ENCODE peak calls at places on chromosomes 5 and 9, in nine cellular contexts. D is K562, Z is transverse colon, L is SK-N-SH, S is GM23338, A is stomach, H is esophagus muscularis mucosa, O is endothelial cell of umbilical vein, U is HL-60. X is an unnamed sample.

GRCh38 chr5:19927919-19928318 is 60.1 kb downstream of the CDH18 start:
- DNase-seq in D (no peak), Z (no peak), L (peak), S (peak), A (no peak), H (no peak), O (no peak), U (no peak), X (no peak)

GRCh38 chr5:134769206-134769605 is 10.6 kb downstream of the DDX46 start:
- DNase-seq in D (no peak), Z (no peak), L (no peak), S (no peak), A (no peak), H (no peak), O (no peak), U (no peak), X (no peak)

GRCh38 chr9:107750741-107751521 is 261.4 kb upstream of the KLF4 start:
- DNase-seq in D (no peak), Z (peak), L (no peak), S (no peak), A (peak), H (peak), O (peak), U (peak), X (peak)

GRCh38 chr5:179975713-179976030 is 68.0 kb upstream of the TBC1D9B start:
- DNase-seq in D (no peak), Z (no peak), L (no peak), S (no peak), A (no peak), H (no peak), O (no peak), U (no peak), X (no peak)

GRCh38 chr5:1385395-1386273 is 40.7 kb upstream of the CLPTM1L start:
- DNase-seq in D (peak), Z (peak), L (peak), S (peak), A (peak), H (peak), O (peak), U (peak), X (peak)

GRCh38 chr5:175718401-175719108 is 60.7 kb downstream of the HRH2 start:
- DNase-seq in D (peak), Z (peak), L (no peak), S (peak), A (peak), H (no peak), O (no peak), U (no peak), X (peak)

GRCh38 chr5:26143259-26143658 is 895.1 kb downstream of the CDH9 start:
- DNase-seq in D (no peak), Z (no peak), L (no peak), S (no peak), A (no peak), H (no peak), O (no peak), U (no peak), X (no peak)

GRCh38 chr9:91680129-91680528 is 256.5 kb upstream of the NFIL3 start:
- DNase-seq in D (no peak), Z (no peak), L (no peak), S (no peak), A (no peak), H (peak), O (no peak), U (no peak), X (no peak)

GRCh38 chr9:128863647-128864046 is 18.1 kb downstream of the KYAT1 start:
- DNase-seq in D (peak), Z (peak), L (peak), S (peak), A (peak), H (no peak), O (peak), U (peak), X (no peak)

GRCh38 chr5:33153891-33154290 is 286.9 kb upstream of the TARS1 start:
- DNase-seq in D (no peak), Z (no peak), L (no peak), S (no peak), A (no peak), H (no peak), O (no peak), U (no peak), X (no peak)

GRCh38 chr9:131407717-131408195 is 13.9 kb downstream of the PRRC2B start:
- DNase-seq in D (peak), Z (peak), L (no peak), S (peak), A (no peak), H (no peak), O (peak), U (no peak), X (peak)

GRCh38 chr5:163496286-163496685 is 9.1 kb upstream of the MAT2B start:
- DNase-seq in D (no peak), Z (no peak), L (no peak), S (no peak), A (no peak), H (no peak), O (no peak), U (no peak), X (no peak)

GRCh38 chr5:164277720-164278119 is 772.3 kb downstream of the MAT2B start:
- DNase-seq in D (no peak), Z (no peak), L (no peak), S (no peak), A (no peak), H (no peak), O (no peak), U (no peak), X (no peak)

GRCh38 chr9:120909904-120910303 is 16.7 kb downstream of the TRAF1 start:
- DNase-seq in D (no peak), Z (no peak), L (no peak), S (no peak), A (no peak), H (no peak), O (peak), U (no peak), X (no peak)

GRCh38 chr5:116530276-116530675 is 44.3 kb downstream of the SEMA6A start:
- DNase-seq in D (no peak), Z (no peak), L (no peak), S (no peak), A (no peak), H (no peak), O (no peak), U (no peak), X (no peak)

GRCh38 chr9:93304574-93305496 is 120.9 kb downstream of the WNK2 start:
- DNase-seq in D (peak), Z (peak), L (peak), S (peak), A (peak), H (no peak), O (peak), U (no peak), X (peak)

GRCh38 chr9:98993570-98993945 is 49.9 kb downstream of the COL15A1 start:
- DNase-seq in D (no peak), Z (peak), L (no peak), S (no peak), A (no peak), H (no peak), O (no peak), U (no peak), X (no peak)

GRCh38 chr5:109823597-109823996 is 133.9 kb downstream of the MAN2A1 start:
- DNase-seq in D (no peak), Z (no peak), L (no peak), S (no peak), A (no peak), H (no peak), O (no peak), U (no peak), X (no peak)

GRCh38 chr9:113514748-113515147 is 51.2 kb downstream of the RGS3 start:
- DNase-seq in D (no peak), Z (no peak), L (no peak), S (no peak), A (no peak), H (no peak), O (no peak), U (no peak), X (no peak)

GRCh38 chr9:91727316-91727861 is 222.6 kb downstream of the ROR2 start:
- DNase-seq in D (peak), Z (no peak), L (peak), S (peak), A (no peak), H (no peak), O (peak), U (no peak), X (no peak)

GRCh38 chr9:70053864-70054263 is 10.2 kb downstream of the MAMDC2 start:
- DNase-seq in D (no peak), Z (no peak), L (no peak), S (no peak), A (no peak), H (peak), O (peak), U (no peak), X (peak)

GRCh38 chr9:38299856-38300255 is 92.6 kb upstream of the ALDH1B1 start:
- DNase-seq in D (no peak), Z (no peak), L (no peak), S (no peak), A (no peak), H (no peak), O (no peak), U (no peak), X (no peak)

GRCh38 chr5:99348597-99348996 is 419.8 kb upstream of the CHD1 start:
- DNase-seq in D (no peak), Z (no peak), L (no peak), S (no peak), A (no peak), H (no peak), O (no peak), U (no peak), X (no peak)

GRCh38 chr9:109652971-109653370 is 127.0 kb upstream of the PALM2AKAP2 start:
- DNase-seq in D (no peak), Z (no peak), L (peak), S (peak), A (no peak), H (no peak), O (no peak), U (no peak), X (no peak)

GRCh38 chr9:105244996-105245719 is 707 bp downstream of the SLC44A1 start:
- DNase-seq in D (no peak), Z (peak), L (peak), S (peak), A (peak), H (no peak), O (peak), U (peak), X (peak)

GRCh38 chr9:36056896-36057295 is 20.2 kb downstream of the RECK start:
- DNase-seq in D (no peak), Z (no peak), L (no peak), S (no peak), A (no peak), H (no peak), O (peak), U (no peak), X (no peak)

GRCh38 chr5:64977779-64978178 is 209.0 kb downstream of the CWC27 start:
- DNase-seq in D (peak), Z (no peak), L (no peak), S (no peak), A (no peak), H (no peak), O (no peak), U (peak), X (no peak)

GRCh38 chr9:22118810-22119479 is 109.8 kb upstream of the CDKN2B start:
- DNase-seq in D (no peak), Z (no peak), L (no peak), S (no peak), A (no peak), H (no peak), O (no peak), U (no peak), X (no peak)

GRCh38 chr9:133389562-133389961 is 13.4 kb downstream of the STKLD1 start:
- DNase-seq in D (no peak), Z (no peak), L (no peak), S (no peak), A (no peak), H (no peak), O (no peak), U (no peak), X (no peak)

GRCh38 chr5:89816038-89816437 is 593.5 kb downstream of the CETN3 start:
- DNase-seq in D (no peak), Z (no peak), L (no peak), S (no peak), A (no peak), H (no peak), O (no peak), U (no peak), X (no peak)

GRCh38 chr5:52657231-52657645 is 130.5 kb upstream of the ITGA1 start:
- DNase-seq in D (peak), Z (no peak), L (peak), S (peak), A (no peak), H (no peak), O (peak), U (no peak), X (no peak)

GRCh38 chr5:142215915-142216681 is 107.5 kb downstream of the NDFIP1 start:
- DNase-seq in D (no peak), Z (peak), L (no peak), S (no peak), A (no peak), H (no peak), O (peak), U (no peak), X (peak)

GRCh38 chr5:87121315-87122170 is 146.1 kb upstream of the RASA1 start:
- DNase-seq in D (no peak), Z (peak), L (no peak), S (no peak), A (no peak), H (no peak), O (peak), U (peak), X (no peak)

GRCh38 chr9:90290716-90291485 is 351.7 kb downstream of the DIRAS2 start:
- DNase-seq in D (no peak), Z (no peak), L (no peak), S (no peak), A (no peak), H (no peak), O (no peak), U (no peak), X (no peak)

GRCh38 chr5:16461782-16462181 is 3.8 kb downstream of the ZNF622 start:
- DNase-seq in D (no peak), Z (no peak), L (no peak), S (no peak), A (no peak), H (no peak), O (no peak), U (no peak), X (no peak)

GRCh38 chr5:9922719-9923118 is 292.6 kb upstream of the TAS2R1 start:
- DNase-seq in D (peak), Z (no peak), L (no peak), S (no peak), A (no peak), H (no peak), O (no peak), U (no peak), X (no peak)

GRCh38 chr5:156498226-156498965 is 171.4 kb downstream of the SGCD start:
- DNase-seq in D (no peak), Z (no peak), L (no peak), S (no peak), A (no peak), H (no peak), O (no peak), U (no peak), X (no peak)

GRCh38 chr5:63245271-63245670 is 666.7 kb downstream of the LRRC70 start:
- DNase-seq in D (no peak), Z (no peak), L (no peak), S (no peak), A (no peak), H (no peak), O (no peak), U (no peak), X (no peak)

GRCh38 chr5:167489202-167489601 is 802.2 kb upstream of the WWC1 start:
- DNase-seq in D (no peak), Z (no peak), L (no peak), S (no peak), A (no peak), H (no peak), O (no peak), U (no peak), X (no peak)

GRCh38 chr9:13020141-13020540 is 245.3 kb downstream of the LURAP1L start:
- DNase-seq in D (no peak), Z (no peak), L (no peak), S (no peak), A (no peak), H (no peak), O (peak), U (no peak), X (no peak)

DNA sequence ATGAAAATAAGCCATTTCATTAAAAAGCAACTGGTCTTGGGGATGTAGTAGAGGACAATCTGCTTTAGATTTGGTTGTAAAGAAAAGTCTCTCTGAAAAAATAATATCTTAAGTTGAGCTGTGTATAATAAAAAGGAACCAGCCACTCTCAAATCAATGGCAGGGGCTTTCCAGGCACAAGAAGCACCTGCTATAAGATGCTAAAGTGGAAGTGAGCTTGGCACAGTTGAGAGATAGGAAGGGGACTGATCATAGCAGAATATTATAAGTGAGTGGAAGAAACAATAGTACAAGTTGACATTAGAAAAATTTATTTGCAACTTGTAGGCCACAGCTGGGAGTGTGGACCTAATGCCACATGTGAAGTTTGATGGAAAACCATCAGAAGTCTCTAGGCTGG is 28.1 kb upstream of the SPINK5 start:
- DNase-seq in D (no peak), Z (no peak), L (no peak), S (no peak), A (no peak), H (no peak), O (no peak), U (no peak), X (no peak)
- H3K4me3 ChIP-seq in D (no peak), Z (no peak), L (no peak), S (no peak), A (no peak), H (no peak), O (no peak), U (no peak), X (no peak)

GRCh38 chr5:94197970-94198369 is 420.4 kb downstream of the KIAA0825 start:
- DNase-seq in D (no peak), Z (no peak), L (no peak), S (no peak), A (no peak), H (no peak), O (no peak), U (no peak), X (no peak)
- TF ChIP-seq POLR2AphosphoS5 in D (no peak), Z (no peak), L (no peak), S (no peak), A (no peak), H (no peak), O (no peak), U (no peak), X (no peak)

DNA sequence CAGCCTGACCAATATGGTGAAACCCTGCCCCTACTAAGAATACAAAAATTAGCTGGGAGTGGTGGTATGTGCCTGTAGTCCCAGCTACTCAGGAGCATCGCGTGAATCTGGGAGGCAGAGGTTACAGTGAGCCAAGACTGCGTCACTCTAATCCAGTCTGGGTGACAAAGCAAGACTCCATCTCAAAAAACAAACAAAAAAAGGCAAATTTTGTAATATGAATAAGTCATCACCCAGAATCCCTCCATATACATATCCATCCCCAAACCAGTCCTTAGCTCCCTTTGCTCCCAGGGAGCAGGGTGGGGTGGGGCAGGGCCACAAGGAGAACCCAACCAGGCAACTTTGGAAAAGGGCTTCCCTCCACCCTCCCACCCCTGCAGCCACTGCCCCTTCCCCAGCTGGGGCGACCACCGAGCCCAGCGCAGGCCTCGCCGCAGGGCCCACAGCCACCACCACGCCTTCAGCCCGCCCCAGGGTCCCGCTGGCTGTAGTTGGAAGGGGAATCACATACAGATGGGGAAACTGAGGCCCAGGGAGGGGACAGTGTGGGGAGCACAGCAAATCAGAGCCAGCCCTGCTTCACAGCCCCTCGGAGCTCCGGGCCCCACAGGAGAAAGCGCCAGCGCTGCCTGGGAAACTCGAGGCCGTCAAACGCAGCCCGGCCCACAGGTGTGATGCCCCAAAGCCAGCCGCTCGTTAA is 7.8 kb downstream of the NOTCH1 start:
- DNase-seq in D (no peak), Z (no peak), L (no peak), S (no peak), A (no peak), H (no peak), O (no peak), U (no peak), X (no peak)
- H3K4me3 ChIP-seq in D (no peak), Z (no peak), L (no peak), S (no peak), A (peak), H (no peak), O (peak), U (no peak), X (no peak)

DNA sequence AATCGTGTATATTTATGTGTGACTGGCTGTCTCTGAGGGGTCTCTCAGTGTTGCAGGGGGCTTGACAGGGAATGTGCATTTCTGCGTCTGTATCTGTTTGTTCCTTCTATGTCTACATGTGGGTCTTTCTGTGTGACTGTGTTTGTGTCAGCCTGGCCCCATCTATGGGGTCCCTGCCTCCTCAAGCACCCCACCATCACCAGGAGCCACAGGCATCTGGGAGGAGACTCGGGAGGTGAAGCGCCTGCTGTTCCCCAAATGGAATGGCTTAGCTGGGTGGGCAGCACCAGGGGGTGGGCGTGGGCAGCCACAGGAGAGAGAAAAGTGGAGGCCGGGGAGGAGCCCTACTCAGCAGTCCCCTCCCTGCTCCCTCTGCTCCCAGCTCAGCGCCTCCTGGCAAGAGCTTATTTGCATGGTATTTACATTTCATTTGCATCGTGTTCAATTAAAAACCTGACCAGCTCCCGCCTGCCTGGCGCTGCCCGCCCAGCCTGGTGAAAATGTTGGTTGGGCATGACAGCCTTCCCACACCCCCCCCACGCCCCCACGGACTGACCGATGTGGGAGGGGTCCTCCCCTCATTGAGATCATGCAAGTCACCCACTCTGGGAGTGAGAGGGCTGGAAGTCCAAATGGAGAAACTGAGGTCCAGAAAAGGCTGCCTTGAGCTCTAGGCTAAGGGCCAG is 50.5 kb downstream of the CXXC5 start:
- DNase-seq in D (peak), Z (peak), L (peak), S (peak), A (peak), H (no peak), O (peak), U (no peak), X (peak)
- TF ChIP-seq POLR2AphosphoS5 in D (no peak), Z (no peak), L (no peak), S (no peak), A (peak), H (peak), O (no peak), U (no peak), X (peak)

GRCh38 chr5:111231053-111231586 is 6.9 kb downstream of the CAMK4 start:
- DNase-seq in D (no peak), Z (no peak), L (no peak), S (no peak), A (no peak), H (no peak), O (no peak), U (no peak), X (no peak)
- H3K4me3 ChIP-seq in D (no peak), Z (no peak), L (no peak), S (no peak), A (no peak), H (no peak), O (no peak), U (no peak), X (no peak)

DNA sequence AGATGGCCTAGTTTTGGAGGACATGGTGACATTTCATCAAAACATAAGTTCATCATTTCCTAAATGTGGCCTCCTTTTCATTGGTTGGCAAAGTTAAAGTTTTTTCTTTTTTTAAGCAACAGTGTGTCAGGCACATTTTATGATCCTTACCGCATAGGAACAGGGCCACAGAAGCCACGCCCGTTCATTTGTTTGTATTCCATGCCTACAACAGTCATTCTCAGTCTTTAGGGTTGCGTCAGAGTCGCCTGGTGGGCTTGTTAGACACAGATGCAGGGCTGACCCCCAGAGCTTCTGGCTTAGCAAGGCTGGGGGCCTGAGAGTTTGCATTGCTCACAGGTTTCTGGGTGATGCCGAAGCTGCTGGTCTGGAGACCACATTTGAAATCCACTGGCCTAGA is 130.2 kb downstream of the HSD17B3 start:
- DNase-seq in D (no peak), Z (no peak), L (no peak), S (no peak), A (no peak), H (no peak), O (no peak), U (no peak), X (no peak)
- TF ChIP-seq POLR2AphosphoS5 in D (no peak), Z (no peak), L (no peak), S (no peak), A (no peak), H (no peak), O (no peak), U (no peak), X (no peak)

X was measured in prostate gland.